ENCODE peak calls at places on chromosomes 3 and 15, in six cellular contexts. A is NCI-H748 treated with DMSO at 0.1 percent for 48 hours; R is activated CD4-positive, alpha-beta T cell treated with anti-CD3 and anti-CD28 coated beads, Interleukin-2, amount 10 ng/mL, durations not matched to agents 7 days and 5 days; J is DMS153; D is Panc1; M is HT-29. L is an unnamed sample.
A peak's percentile ranks its signal among the peaks of the same experiment; 100 is the strongest.

GRCh38 chr15:41233367-41233771 is 2.3 kb downstream of the CHP1 start:
- DNase-seq in A (no peak), R (no peak), J (no peak), D (no peak), M (no peak), L (peak; percentile 56)

GRCh38 chr3:111978493-111978832 is 363 bp upstream of the ABHD10 start:
- DNase-seq in A (no peak), R (no peak), J (no peak), D (no peak), M (no peak), L (no peak)

GRCh38 chr15:95345867-95346266 is 984.6 kb upstream of the NR2F2 start:
- DNase-seq in A (no peak), R (no peak), J (no peak), D (no peak), M (no peak), L (no peak)

GRCh38 chr15:71291723-71292122 is 176.5 kb downstream of the THSD4 start:
- DNase-seq in A (no peak), R (peak; percentile 62), J (no peak), D (no peak), M (no peak), L (no peak)

GRCh38 chr3:66376568-66376967 is 124.3 kb downstream of the LRIG1 start:
- DNase-seq in A (no peak), R (no peak), J (no peak), D (no peak), M (peak; percentile 60), L (peak; percentile 68)

GRCh38 chr3:98259707-98260106 is 4.3 kb upstream of the OR5H6 start:
- DNase-seq in A (no peak), R (no peak), J (no peak), D (no peak), M (peak; percentile 40), L (no peak)

GRCh38 chr3:39088889-39089288 is 18.5 kb downstream of the GORASP1 start:
- DNase-seq in A (no peak), R (no peak), J (no peak), D (no peak), M (no peak), L (no peak)

GRCh38 chr3:46913644-46914043 is 36.1 kb downstream of the PTH1R start:
- DNase-seq in A (peak; percentile 57), R (no peak), J (peak; percentile 80), D (no peak), M (peak; percentile 66), L (peak; percentile 45)

GRCh38 chr3:105933871-105934270 is 65.1 kb upstream of the CBLB start:
- DNase-seq in A (no peak), R (no peak), J (no peak), D (no peak), M (no peak), L (peak; percentile 13)

GRCh38 chr3:149245738-149246451 is 24.3 kb upstream of the CP start:
- DNase-seq in A (no peak), R (no peak), J (peak; percentile 21), D (no peak), M (peak; percentile 70), L (peak; percentile 22)

GRCh38 chr3:104584702-104585101 is 782.0 kb upstream of the ALCAM start:
- DNase-seq in A (no peak), R (no peak), J (no peak), D (no peak), M (no peak), L (no peak)

GRCh38 chr3:33403756-33404155 is 36.4 kb downstream of the UBP1 start:
- DNase-seq in A (no peak), R (no peak), J (no peak), D (no peak), M (no peak), L (no peak)

GRCh38 chr15:77104155-77104554 is 33.2 kb upstream of the TSPAN3 start:
- DNase-seq in A (no peak), R (no peak), J (no peak), D (no peak), M (no peak), L (no peak)

GRCh38 chr3:33848624-33849347 is 50.4 kb downstream of the PDCD6IP start:
- DNase-seq in A (no peak), R (peak; percentile 41), J (no peak), D (no peak), M (no peak), L (no peak)

GRCh38 chr3:39150803-39151631 is 2.4 kb downstream of the CSRNP1 start:
- DNase-seq in A (no peak), R (peak; percentile 31), J (no peak), D (no peak), M (peak; percentile 54), L (peak; percentile 90)

GRCh38 chr3:105503191-105503593 is 136.5 kb downstream of the ALCAM start:
- DNase-seq in A (peak; percentile 9), R (no peak), J (no peak), D (no peak), M (no peak), L (no peak)

GRCh38 chr3:25960776-25961175 is 170.9 kb downstream of the OXSM start:
- DNase-seq in A (no peak), R (no peak), J (no peak), D (no peak), M (no peak), L (no peak)

GRCh38 chr3:5227812-5228211 is 40.3 kb downstream of the EDEM1 start:
- DNase-seq in A (no peak), R (no peak), J (no peak), D (no peak), M (no peak), L (no peak)

GRCh38 chr15:31023841-31024240 is 32.4 kb upstream of the MTMR10 start:
- DNase-seq in A (no peak), R (no peak), J (no peak), D (no peak), M (no peak), L (no peak)